ENCODE peak calls at places on chromosome 22, in seven cellular contexts. Z, E, Y, C, S, U and J are unnamed samples.
A peak's percentile ranks its signal among the peaks of the same experiment; 100 is the strongest.

GRCh38 chr22:37089451-37089850 is 20.1 kb downstream of the TMPRSS6 start:
- DNase-seq in U (no peak), S (no peak), E (no peak), C (no peak), Y (no peak), Z (no peak), J (no peak)

GRCh38 chr22:23036684-23037428 is 33.5 kb upstream of the GNAZ start:
- DNase-seq in S (peak; percentile 79), Z (no peak), C (no peak), U (no peak), Y (no peak), E (no peak), J (no peak)

GRCh38 chr22:18994780-18995711 is 59.0 kb upstream of the PRODH start:
- DNase-seq in S (no peak), U (no peak), C (no peak), E (no peak), Z (no peak), Y (no peak), J (peak; percentile 70)

GRCh38 chr22:39135092-39135896 is 17.2 kb downstream of the CBX7 start:
- DNase-seq in C (no peak), Y (peak; percentile 72), Z (no peak), S (peak; percentile 50), E (peak; percentile 82), U (no peak), J (no peak)

GRCh38 chr22:43946391-43946680 is 8.9 kb upstream of the SAMM50 start:
- DNase-seq in U (no peak), S (peak; percentile 28), E (no peak), Y (no peak), Z (no peak), C (no peak), J (no peak)

GRCh38 chr22:19842386-19843106 is 12.1 kb downstream of the GNB1L start:
- DNase-seq in Y (no peak), E (no peak), S (no peak), Z (no peak), C (no peak), U (no peak), J (no peak)

GRCh38 chr22:26259510-26259909 is 90.2 kb downstream of the SEZ6L start:
- DNase-seq in S (peak; percentile 46), C (no peak), Z (no peak), U (no peak), Y (peak; percentile 32), E (no peak), J (no peak)

GRCh38 chr22:19800761-19801244 is 40.2 kb downstream of the TBX1 start:
- DNase-seq in Y (peak; percentile 20), E (peak; percentile 12), S (peak; percentile 61), U (no peak), C (no peak), Z (no peak), J (no peak)

GRCh38 chr22:24589518-24590030 is 3.3 kb downstream of the LRRC75B start:
- DNase-seq in C (no peak), E (no peak), S (no peak), U (no peak), Y (no peak), Z (no peak), J (no peak)

GRCh38 chr22:49281467-49282340 is 546.0 kb downstream of the BRD1 start:
- DNase-seq in Z (no peak), S (no peak), C (no peak), U (no peak), Y (no peak), E (no peak), J (no peak)

GRCh38 chr22:31566484-31566883 is 70.1 kb downstream of the SFI1 start:
- DNase-seq in S (peak; percentile 18), E (no peak), C (no peak), U (no peak), Y (no peak), Z (no peak), J (no peak)

GRCh38 chr22:38754247-38755154 is 1.3 kb downstream of the SUN2 start:
- DNase-seq in Z (peak; percentile 61), C (peak; percentile 49), E (no peak), Y (no peak), U (no peak), S (peak; percentile 90), J (no peak)

GRCh38 chr22:42673898-42674390 is 24.8 kb upstream of the CYB5R3 start:
- DNase-seq in C (no peak), U (no peak), Z (no peak), E (no peak), S (peak; percentile 45), Y (no peak), J (no peak)

GRCh38 chr22:44411226-44412135 is 86.6 kb downstream of the RTL6 start:
- DNase-seq in U (no peak), C (no peak), E (no peak), Y (no peak), Z (no peak), S (no peak), J (peak; percentile 53)

GRCh38 chr22:45318558-45319318 is 9.0 kb downstream of the FAM118A start:
- DNase-seq in Y (no peak), S (peak; percentile 75), U (no peak), C (no peak), E (no peak), Z (peak; percentile 91), J (no peak)

GRCh38 chr22:21881841-21882753 is 14.7 kb upstream of the MAPK1 start:
- DNase-seq in U (no peak), C (no peak), Y (no peak), S (no peak), E (no peak), Z (no peak), J (no peak)

GRCh38 chr22:37242395-37242918 is 1.6 kb downstream of the RAC2 start:
- DNase-seq in E (no peak), U (peak; percentile 63), Z (peak; percentile 98), Y (no peak), C (peak; percentile 12), S (peak; percentile 46), J (peak; percentile 85)

GRCh38 chr22:24177456-24177855 is 3.8 kb upstream of the SUSD2 start:
- DNase-seq in S (no peak), Z (peak; percentile 6), U (no peak), Y (no peak), E (no peak), C (no peak), J (no peak)

GRCh38 chr22:31229402-31230140 is 17.5 kb downstream of the LIMK2 start:
- DNase-seq in S (peak; percentile 56), Y (no peak), Z (no peak), C (no peak), U (no peak), E (no peak), J (no peak)

GRCh38 chr22:37244114-37244921 is at the start of gene RAC2:
- DNase-seq in Z (peak; percentile 94), C (peak; percentile 16), E (no peak), U (peak; percentile 47), S (peak; percentile 63), Y (no peak), J (peak; percentile 91)

GRCh38 chr22:25478573-25478972 is 85.9 kb upstream of the GRK3 start:
- DNase-seq in C (no peak), U (no peak), E (no peak), Y (no peak), Z (no peak), S (no peak), J (no peak)

GRCh38 chr22:39530136-39530535 is 2.4 kb downstream of the RPS19BP1 start:
- DNase-seq in C (no peak), E (no peak), S (no peak), U (no peak), Y (no peak), Z (no peak), J (no peak)

GRCh38 chr22:20431520-20432237 is 5.9 kb downstream of the SCARF2 start:
- DNase-seq in U (no peak), C (no peak), S (no peak), Y (no peak), E (peak; percentile 43), Z (no peak), J (peak; percentile 65)

GRCh38 chr22:21940521-21940920 is 12.1 kb downstream of the PPM1F start:
- DNase-seq in E (no peak), S (no peak), Y (no peak), C (no peak), Z (no peak), U (no peak), J (no peak)

GRCh38 chr22:50114221-50114981 is 24.6 kb downstream of the MOV10L1 start:
- DNase-seq in Y (no peak), S (peak; percentile 88), Z (no peak), E (no peak), U (no peak), C (no peak), J (peak; percentile 76)

GRCh38 chr22:40603088-40603605 is 33.4 kb downstream of the MRTFA start:
- DNase-seq in U (no peak), C (no peak), Z (no peak), Y (no peak), E (no peak), S (peak; percentile 83), J (no peak)

GRCh38 chr22:32059426-32059825 is 16.4 kb downstream of the SLC5A1 start:
- DNase-seq in Y (no peak), C (no peak), Z (no peak), S (no peak), E (no peak), U (no peak), J (no peak)

GRCh38 chr22:42443240-42444059 is 11.2 kb upstream of the NFAM1 start:
- DNase-seq in Z (no peak), C (no peak), E (no peak), U (no peak), S (no peak), Y (no peak), J (no peak)

GRCh38 chr22:31241936-31242335 is 29.8 kb downstream of the LIMK2 start:
- DNase-seq in U (no peak), Y (no peak), E (no peak), C (no peak), S (peak; percentile 83), Z (no peak), J (no peak)